ENCODE peak calls at places on chromosome 11, in nine cellular contexts. One of them, this sample, is unnamed.

GRCh38 chr11:78690588-78690987 is 115.9 kb upstream of the NARS2 start:
- DNase-seq in Peyer's patch: no peak
- DNase-seq in heart left ventricle: no peak
- DNase-seq in HCT116: no peak
- DNase-seq in gastrocnemius medialis: no peak
- DNase-seq in body of pancreas: no peak
- DNase-seq in IMR-90: peak
- DNase-seq in stomach: no peak
- DNase-seq in HepG2: no peak
- DNase-seq in this sample: no peak

GRCh38 chr11:85094795-85095194 is 532.3 kb downstream of the DLG2 start:
- DNase-seq in Peyer's patch: no peak
- DNase-seq in heart left ventricle: no peak
- DNase-seq in HCT116: no peak
- DNase-seq in gastrocnemius medialis: no peak
- DNase-seq in body of pancreas: no peak
- DNase-seq in IMR-90: no peak
- DNase-seq in stomach: no peak
- DNase-seq in HepG2: no peak
- DNase-seq in this sample: no peak

GRCh38 chr11:78083036-78083435 is 3.4 kb upstream of the NDUFC2 start:
- DNase-seq in Peyer's patch: no peak
- DNase-seq in heart left ventricle: no peak
- DNase-seq in HCT116: no peak
- DNase-seq in gastrocnemius medialis: no peak
- DNase-seq in body of pancreas: no peak
- DNase-seq in IMR-90: no peak
- DNase-seq in stomach: no peak
- DNase-seq in HepG2: no peak
- DNase-seq in this sample: no peak

GRCh38 chr11:134819026-134819425 is 407.0 kb upstream of the B3GAT1 start:
- DNase-seq in Peyer's patch: no peak
- DNase-seq in heart left ventricle: no peak
- DNase-seq in HCT116: no peak
- DNase-seq in gastrocnemius medialis: no peak
- DNase-seq in body of pancreas: no peak
- DNase-seq in IMR-90: no peak
- DNase-seq in stomach: no peak
- DNase-seq in HepG2: no peak
- DNase-seq in this sample: no peak

GRCh38 chr11:43515090-43515489 is 156.4 kb downstream of the TTC17 start:
- DNase-seq in Peyer's patch: no peak
- DNase-seq in heart left ventricle: no peak
- DNase-seq in HCT116: no peak
- DNase-seq in gastrocnemius medialis: no peak
- DNase-seq in body of pancreas: no peak
- DNase-seq in IMR-90: no peak
- DNase-seq in stomach: no peak
- DNase-seq in HepG2: peak
- DNase-seq in this sample: no peak

GRCh38 chr11:122040476-122040875 is 75.5 kb downstream of the BLID start:
- DNase-seq in Peyer's patch: no peak
- DNase-seq in heart left ventricle: no peak
- DNase-seq in HCT116: no peak
- DNase-seq in gastrocnemius medialis: no peak
- DNase-seq in body of pancreas: no peak
- DNase-seq in IMR-90: no peak
- DNase-seq in stomach: no peak
- DNase-seq in HepG2: no peak
- DNase-seq in this sample: no peak

GRCh38 chr11:127710831-127711230 is 710.3 kb upstream of the KIRREL3 start:
- DNase-seq in Peyer's patch: no peak
- DNase-seq in heart left ventricle: no peak
- DNase-seq in HCT116: no peak
- DNase-seq in gastrocnemius medialis: no peak
- DNase-seq in body of pancreas: no peak
- DNase-seq in IMR-90: no peak
- DNase-seq in stomach: no peak
- DNase-seq in HepG2: no peak
- DNase-seq in this sample: no peak

GRCh38 chr11:34243620-34244493 is 114.0 kb downstream of the ABTB2 start:
- DNase-seq in Peyer's patch: peak
- DNase-seq in heart left ventricle: no peak
- DNase-seq in HCT116: peak
- DNase-seq in gastrocnemius medialis: peak
- DNase-seq in body of pancreas: peak
- DNase-seq in IMR-90: peak
- DNase-seq in stomach: peak
- DNase-seq in HepG2: no peak
- DNase-seq in this sample: no peak

GRCh38 chr11:17845431-17845881 is 110.9 kb downstream of the KCNC1 start:
- DNase-seq in Peyer's patch: no peak
- DNase-seq in heart left ventricle: no peak
- DNase-seq in HCT116: no peak
- DNase-seq in gastrocnemius medialis: peak
- DNase-seq in body of pancreas: no peak
- DNase-seq in IMR-90: peak
- DNase-seq in stomach: no peak
- DNase-seq in HepG2: no peak
- DNase-seq in this sample: no peak

GRCh38 chr11:77299528-77299993 is 1.9 kb downstream of the GDPD4 start:
- DNase-seq in Peyer's patch: peak
- DNase-seq in heart left ventricle: no peak
- DNase-seq in HCT116: peak
- DNase-seq in gastrocnemius medialis: no peak
- DNase-seq in body of pancreas: no peak
- DNase-seq in IMR-90: peak
- DNase-seq in stomach: peak
- DNase-seq in HepG2: peak
- DNase-seq in this sample: no peak

GRCh38 chr11:75126564-75126963 is 24.3 kb upstream of the SLCO2B1 start:
- DNase-seq in Peyer's patch: no peak
- DNase-seq in heart left ventricle: no peak
- DNase-seq in HCT116: no peak
- DNase-seq in gastrocnemius medialis: no peak
- DNase-seq in body of pancreas: no peak
- DNase-seq in IMR-90: no peak
- DNase-seq in stomach: no peak
- DNase-seq in HepG2: no peak
- DNase-seq in this sample: no peak

GRCh38 chr11:17790453-17790852 is 55.9 kb downstream of the KCNC1 start:
- DNase-seq in Peyer's patch: no peak
- DNase-seq in heart left ventricle: no peak
- DNase-seq in HCT116: no peak
- DNase-seq in gastrocnemius medialis: no peak
- DNase-seq in body of pancreas: no peak
- DNase-seq in IMR-90: peak
- DNase-seq in stomach: no peak
- DNase-seq in HepG2: no peak
- DNase-seq in this sample: no peak

GRCh38 chr11:84498016-84498415 is 1129.1 kb downstream of the DLG2 start:
- DNase-seq in Peyer's patch: no peak
- DNase-seq in heart left ventricle: no peak
- DNase-seq in HCT116: no peak
- DNase-seq in gastrocnemius medialis: no peak
- DNase-seq in body of pancreas: no peak
- DNase-seq in IMR-90: no peak
- DNase-seq in stomach: no peak
- DNase-seq in HepG2: no peak
- DNase-seq in this sample: no peak

GRCh38 chr11:72758690-72759389 is 6.6 kb upstream of the ARAP1 start:
- DNase-seq in Peyer's patch: peak
- DNase-seq in heart left ventricle: peak
- DNase-seq in HCT116: no peak
- DNase-seq in gastrocnemius medialis: no peak
- DNase-seq in body of pancreas: peak
- DNase-seq in IMR-90: peak
- DNase-seq in stomach: no peak
- DNase-seq in HepG2: no peak
- DNase-seq in this sample: no peak

GRCh38 chr11:6677018-6677417 is 6.1 kb downstream of the MRPL17 start:
- DNase-seq in Peyer's patch: no peak
- DNase-seq in heart left ventricle: no peak
- DNase-seq in HCT116: no peak
- DNase-seq in gastrocnemius medialis: no peak
- DNase-seq in body of pancreas: no peak
- DNase-seq in IMR-90: no peak
- DNase-seq in stomach: no peak
- DNase-seq in HepG2: no peak
- DNase-seq in this sample: no peak

GRCh38 chr11:36091256-36091811 is 147.5 kb downstream of the LDLRAD3 start:
- DNase-seq in Peyer's patch: no peak
- DNase-seq in heart left ventricle: no peak
- DNase-seq in HCT116: no peak
- DNase-seq in gastrocnemius medialis: no peak
- DNase-seq in body of pancreas: no peak
- DNase-seq in IMR-90: peak
- DNase-seq in stomach: no peak
- DNase-seq in HepG2: no peak
- DNase-seq in this sample: no peak

GRCh38 chr11:2954263-2954662 is 25.0 kb upstream of the PHLDA2 start:
- DNase-seq in Peyer's patch: no peak
- DNase-seq in heart left ventricle: no peak
- DNase-seq in HCT116: no peak
- DNase-seq in gastrocnemius medialis: no peak
- DNase-seq in body of pancreas: no peak
- DNase-seq in IMR-90: peak
- DNase-seq in stomach: no peak
- DNase-seq in HepG2: no peak
- DNase-seq in this sample: no peak

GRCh38 chr11:130486981-130487380 is 38.5 kb downstream of the ADAMTS15 start:
- DNase-seq in Peyer's patch: no peak
- DNase-seq in heart left ventricle: no peak
- DNase-seq in HCT116: no peak
- DNase-seq in gastrocnemius medialis: no peak
- DNase-seq in body of pancreas: no peak
- DNase-seq in IMR-90: no peak
- DNase-seq in stomach: peak
- DNase-seq in HepG2: no peak
- DNase-seq in this sample: no peak

GRCh38 chr11:14905104-14906033 is 13.3 kb upstream of the CYP2R1 start:
- DNase-seq in Peyer's patch: peak
- DNase-seq in heart left ventricle: peak
- DNase-seq in HCT116: no peak
- DNase-seq in gastrocnemius medialis: peak
- DNase-seq in body of pancreas: peak
- DNase-seq in IMR-90: peak
- DNase-seq in stomach: peak
- DNase-seq in HepG2: no peak
- DNase-seq in this sample: peak

GRCh38 chr11:833114-833791 is 501 bp downstream of the CD151 start:
- DNase-seq in Peyer's patch: no peak
- DNase-seq in heart left ventricle: peak
- DNase-seq in HCT116: no peak
- DNase-seq in gastrocnemius medialis: peak
- DNase-seq in body of pancreas: peak
- DNase-seq in IMR-90: no peak
- DNase-seq in stomach: peak
- DNase-seq in HepG2: no peak
- DNase-seq in this sample: no peak

DNA sequence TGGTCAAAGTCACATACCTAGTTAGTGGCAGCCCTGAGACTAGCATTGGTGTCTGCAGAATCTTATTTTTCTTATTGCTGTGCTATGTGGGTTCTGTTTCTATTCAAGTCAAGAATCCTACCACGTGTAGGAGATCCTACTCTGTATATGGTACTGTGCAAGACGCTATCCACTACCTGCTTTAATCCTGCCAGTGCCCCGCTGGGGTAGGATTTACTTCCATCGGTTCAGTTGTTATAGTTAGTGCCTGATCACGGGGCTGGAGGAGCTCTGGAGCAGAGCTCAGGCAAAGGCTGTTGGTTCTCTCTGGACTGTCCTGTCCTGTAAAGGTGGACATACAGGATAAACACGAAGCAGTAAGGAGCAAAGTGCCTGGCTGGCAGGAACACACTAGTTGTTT is 167.9 kb downstream of the NTM start:
- DNase-seq in Peyer's patch: no peak
- DNase-seq in heart left ventricle: no peak
- DNase-seq in HCT116: no peak
- DNase-seq in gastrocnemius medialis: no peak
- DNase-seq in body of pancreas: no peak
- DNase-seq in IMR-90: no peak
- DNase-seq in stomach: no peak
- DNase-seq in HepG2: no peak
- DNase-seq in this sample: no peak
- TF ChIP-seq POLR2A in Peyer's patch: no peak
- TF ChIP-seq POLR2A in heart left ventricle: no peak
- TF ChIP-seq POLR2A in HCT116: no peak
- TF ChIP-seq POLR2A in gastrocnemius medialis: no peak
- TF ChIP-seq POLR2A in body of pancreas: no peak
- TF ChIP-seq POLR2A in IMR-90: no peak
- TF ChIP-seq POLR2A in stomach: no peak
- TF ChIP-seq POLR2A in HepG2: no peak
- TF ChIP-seq POLR2A in this sample: no peak

GRCh38 chr11:70359806-70360205 is 38.5 kb upstream of the CTTN start:
- DNase-seq in Peyer's patch: no peak
- DNase-seq in heart left ventricle: no peak
- DNase-seq in HCT116: no peak
- DNase-seq in gastrocnemius medialis: no peak
- DNase-seq in body of pancreas: no peak
- DNase-seq in IMR-90: no peak
- DNase-seq in stomach: no peak
- DNase-seq in HepG2: no peak
- DNase-seq in this sample: no peak
- TF ChIP-seq POLR2A in Peyer's patch: no peak
- TF ChIP-seq POLR2A in heart left ventricle: no peak
- TF ChIP-seq POLR2A in HCT116: no peak
- TF ChIP-seq POLR2A in gastrocnemius medialis: no peak
- TF ChIP-seq POLR2A in body of pancreas: no peak
- TF ChIP-seq POLR2A in IMR-90: no peak
- TF ChIP-seq POLR2A in stomach: no peak
- TF ChIP-seq POLR2A in HepG2: no peak
- TF ChIP-seq POLR2A in this sample: no peak

GRCh38 chr11:10293423-10294288 is at the start of gene SBF2:
- DNase-seq in Peyer's patch: peak
- DNase-seq in heart left ventricle: peak
- DNase-seq in HCT116: no peak
- DNase-seq in gastrocnemius medialis: peak
- DNase-seq in body of pancreas: peak
- DNase-seq in IMR-90: peak
- DNase-seq in stomach: peak
- DNase-seq in HepG2: peak
- DNase-seq in this sample: peak
- TF ChIP-seq POLR2A in Peyer's patch: peak
- TF ChIP-seq POLR2A in heart left ventricle: no peak
- TF ChIP-seq POLR2A in HCT116: peak
- TF ChIP-seq POLR2A in gastrocnemius medialis: peak
- TF ChIP-seq POLR2A in body of pancreas: peak
- TF ChIP-seq POLR2A in IMR-90: peak
- TF ChIP-seq POLR2A in stomach: peak
- TF ChIP-seq POLR2A in HepG2: peak
- TF ChIP-seq POLR2A in this sample: no peak

DNA sequence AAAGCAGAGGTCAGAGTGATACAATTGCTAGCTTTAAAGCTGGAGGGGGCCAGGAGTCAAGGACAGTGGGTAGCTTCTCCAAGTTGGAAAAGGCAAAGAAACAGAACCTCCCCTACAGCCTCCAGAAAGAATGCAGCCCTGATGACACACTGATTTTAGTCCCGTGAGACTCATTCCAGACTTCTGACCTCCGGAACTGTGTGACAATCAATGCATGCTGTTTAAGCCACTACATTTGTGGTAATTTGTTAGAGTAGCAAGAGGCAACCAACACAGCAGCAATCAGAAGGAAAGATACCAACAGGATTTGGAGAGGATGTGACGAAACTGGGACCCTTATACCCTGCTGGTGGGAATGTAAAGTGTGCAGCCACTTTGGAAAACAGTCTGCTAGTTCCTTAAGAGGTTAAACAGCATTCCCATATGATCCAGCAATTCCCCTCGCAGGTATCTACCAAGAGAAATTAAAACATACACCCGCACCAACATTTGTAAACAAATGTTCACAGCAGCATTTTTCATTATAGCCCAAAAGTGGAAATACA is 66.7 kb downstream of the DSCAML1 start:
- DNase-seq in Peyer's patch: no peak
- DNase-seq in heart left ventricle: no peak
- DNase-seq in HCT116: no peak
- DNase-seq in gastrocnemius medialis: no peak
- DNase-seq in body of pancreas: no peak
- DNase-seq in IMR-90: no peak
- DNase-seq in stomach: no peak
- DNase-seq in HepG2: no peak
- DNase-seq in this sample: no peak
- TF ChIP-seq POLR2A in Peyer's patch: no peak
- TF ChIP-seq POLR2A in heart left ventricle: no peak
- TF ChIP-seq POLR2A in HCT116: no peak
- TF ChIP-seq POLR2A in gastrocnemius medialis: no peak
- TF ChIP-seq POLR2A in body of pancreas: no peak
- TF ChIP-seq POLR2A in IMR-90: no peak
- TF ChIP-seq POLR2A in stomach: no peak
- TF ChIP-seq POLR2A in HepG2: no peak
- TF ChIP-seq POLR2A in this sample: no peak

This sample was measured in GM12892.